ENCODE peak calls at places on chromosomes 3 and 15, in five cellular contexts. One of them, this sample, is unnamed.

GRCh38 chr15:41544650-41545015 is 576 bp upstream of the RPAP1 start:
- DNase-seq in hypothalamus: no peak
- DNase-seq in HS-27A: no peak
- DNase-seq in fibroblast of villous mesenchyme: peak; percentile 71
- DNase-seq in activated CD4-positive, alpha-beta T cell treated with anti-CD3 and anti-CD28 coated beads, Interleukin-2, amount 50 U/mL, for 24 hours: no peak
- DNase-seq in this sample: no peak

GRCh38 chr15:41337631-41338522 is 5.2 kb downstream of the NUSAP1 start:
- DNase-seq in hypothalamus: no peak
- DNase-seq in HS-27A: no peak
- DNase-seq in fibroblast of villous mesenchyme: peak; percentile 3
- DNase-seq in activated CD4-positive, alpha-beta T cell treated with anti-CD3 and anti-CD28 coated beads, Interleukin-2, amount 50 U/mL, for 24 hours: no peak
- DNase-seq in this sample: no peak

GRCh38 chr3:161560006-161560637 is 63.5 kb downstream of the OTOL1 start:
- DNase-seq in hypothalamus: peak; percentile 66
- DNase-seq in HS-27A: peak; percentile 34
- DNase-seq in fibroblast of villous mesenchyme: peak; percentile 49
- DNase-seq in activated CD4-positive, alpha-beta T cell treated with anti-CD3 and anti-CD28 coated beads, Interleukin-2, amount 50 U/mL, for 24 hours: no peak
- DNase-seq in this sample: peak; percentile 59

GRCh38 chr3:171835116-171835515 is 8.0 kb upstream of the TMEM212 start:
- DNase-seq in hypothalamus: no peak
- DNase-seq in HS-27A: no peak
- DNase-seq in fibroblast of villous mesenchyme: no peak
- DNase-seq in activated CD4-positive, alpha-beta T cell treated with anti-CD3 and anti-CD28 coated beads, Interleukin-2, amount 50 U/mL, for 24 hours: no peak
- DNase-seq in this sample: no peak

GRCh38 chr15:55289573-55290360 is at the start of gene RAB27A:
- DNase-seq in hypothalamus: no peak
- DNase-seq in HS-27A: peak; percentile 23
- DNase-seq in fibroblast of villous mesenchyme: peak; percentile 83
- DNase-seq in activated CD4-positive, alpha-beta T cell treated with anti-CD3 and anti-CD28 coated beads, Interleukin-2, amount 50 U/mL, for 24 hours: peak; percentile 60
- DNase-seq in this sample: peak; percentile 62

GRCh38 chr3:144018776-144019175 is 47.2 kb downstream of the DIPK2A start:
- DNase-seq in hypothalamus: no peak
- DNase-seq in HS-27A: peak; percentile 72
- DNase-seq in fibroblast of villous mesenchyme: peak; percentile 44
- DNase-seq in activated CD4-positive, alpha-beta T cell treated with anti-CD3 and anti-CD28 coated beads, Interleukin-2, amount 50 U/mL, for 24 hours: no peak
- DNase-seq in this sample: peak; percentile 72

GRCh38 chr3:52317601-52318000 is 1.5 kb downstream of the DNAH1 start:
- DNase-seq in hypothalamus: peak; percentile 19
- DNase-seq in HS-27A: no peak
- DNase-seq in fibroblast of villous mesenchyme: peak; percentile 32
- DNase-seq in activated CD4-positive, alpha-beta T cell treated with anti-CD3 and anti-CD28 coated beads, Interleukin-2, amount 50 U/mL, for 24 hours: peak; percentile 42
- DNase-seq in this sample: peak; percentile 24

GRCh38 chr3:98812851-98813374 is 49.8 kb downstream of the ST3GAL6 start:
- DNase-seq in hypothalamus: peak; percentile 17
- DNase-seq in HS-27A: no peak
- DNase-seq in fibroblast of villous mesenchyme: peak; percentile 60
- DNase-seq in activated CD4-positive, alpha-beta T cell treated with anti-CD3 and anti-CD28 coated beads, Interleukin-2, amount 50 U/mL, for 24 hours: no peak
- DNase-seq in this sample: peak; percentile 73

GRCh38 chr15:79292011-79292410 is 9.5 kb downstream of the ANKRD34C start:
- DNase-seq in hypothalamus: no peak
- DNase-seq in HS-27A: no peak
- DNase-seq in fibroblast of villous mesenchyme: no peak
- DNase-seq in activated CD4-positive, alpha-beta T cell treated with anti-CD3 and anti-CD28 coated beads, Interleukin-2, amount 50 U/mL, for 24 hours: no peak
- DNase-seq in this sample: no peak

GRCh38 chr3:23991236-23992050 is 46.4 kb downstream of the NR1D2 start:
- DNase-seq in hypothalamus: peak; percentile 91
- DNase-seq in HS-27A: no peak
- DNase-seq in fibroblast of villous mesenchyme: peak; percentile 83
- DNase-seq in activated CD4-positive, alpha-beta T cell treated with anti-CD3 and anti-CD28 coated beads, Interleukin-2, amount 50 U/mL, for 24 hours: no peak
- DNase-seq in this sample: peak; percentile 48

GRCh38 chr3:122513386-122514122 is 1.2 kb downstream of the KPNA1 start:
- DNase-seq in hypothalamus: no peak
- DNase-seq in HS-27A: no peak
- DNase-seq in fibroblast of villous mesenchyme: peak; percentile 47
- DNase-seq in activated CD4-positive, alpha-beta T cell treated with anti-CD3 and anti-CD28 coated beads, Interleukin-2, amount 50 U/mL, for 24 hours: no peak
- DNase-seq in this sample: peak; percentile 7

GRCh38 chr15:52730163-52730562 is 51.0 kb upstream of the ATOSA start:
- DNase-seq in hypothalamus: no peak
- DNase-seq in HS-27A: peak; percentile 27
- DNase-seq in fibroblast of villous mesenchyme: peak; percentile 33
- DNase-seq in activated CD4-positive, alpha-beta T cell treated with anti-CD3 and anti-CD28 coated beads, Interleukin-2, amount 50 U/mL, for 24 hours: no peak
- DNase-seq in this sample: peak; percentile 60

GRCh38 chr3:144502398-144502797 is 530.8 kb downstream of the DIPK2A start:
- DNase-seq in hypothalamus: no peak
- DNase-seq in HS-27A: no peak
- DNase-seq in fibroblast of villous mesenchyme: no peak
- DNase-seq in activated CD4-positive, alpha-beta T cell treated with anti-CD3 and anti-CD28 coated beads, Interleukin-2, amount 50 U/mL, for 24 hours: no peak
- DNase-seq in this sample: no peak

GRCh38 chr15:100929641-100930042 is 10.5 kb downstream of the LRRK1 start:
- DNase-seq in hypothalamus: no peak
- DNase-seq in HS-27A: no peak
- DNase-seq in fibroblast of villous mesenchyme: no peak
- DNase-seq in activated CD4-positive, alpha-beta T cell treated with anti-CD3 and anti-CD28 coated beads, Interleukin-2, amount 50 U/mL, for 24 hours: no peak
- DNase-seq in this sample: no peak

GRCh38 chr15:69979783-69980182 is 117.9 kb downstream of the TLE3 start:
- DNase-seq in hypothalamus: no peak
- DNase-seq in HS-27A: no peak
- DNase-seq in fibroblast of villous mesenchyme: no peak
- DNase-seq in activated CD4-positive, alpha-beta T cell treated with anti-CD3 and anti-CD28 coated beads, Interleukin-2, amount 50 U/mL, for 24 hours: no peak
- DNase-seq in this sample: no peak

GRCh38 chr3:13951184-13951583 is 71.3 kb upstream of the WNT7A start:
- DNase-seq in hypothalamus: no peak
- DNase-seq in HS-27A: no peak
- DNase-seq in fibroblast of villous mesenchyme: no peak
- DNase-seq in activated CD4-positive, alpha-beta T cell treated with anti-CD3 and anti-CD28 coated beads, Interleukin-2, amount 50 U/mL, for 24 hours: no peak
- DNase-seq in this sample: no peak

GRCh38 chr3:72487078-72487765 is 361.0 kb downstream of the SHQ1 start:
- DNase-seq in hypothalamus: no peak
- DNase-seq in HS-27A: peak; percentile 94
- DNase-seq in fibroblast of villous mesenchyme: peak; percentile 91
- DNase-seq in activated CD4-positive, alpha-beta T cell treated with anti-CD3 and anti-CD28 coated beads, Interleukin-2, amount 50 U/mL, for 24 hours: no peak
- DNase-seq in this sample: peak; percentile 82

GRCh38 chr3:117499189-117499870 is 789.8 kb downstream of the TUSC7 start:
- DNase-seq in hypothalamus: no peak
- DNase-seq in HS-27A: no peak
- DNase-seq in fibroblast of villous mesenchyme: peak; percentile 6
- DNase-seq in activated CD4-positive, alpha-beta T cell treated with anti-CD3 and anti-CD28 coated beads, Interleukin-2, amount 50 U/mL, for 24 hours: no peak
- DNase-seq in this sample: no peak

GRCh38 chr3:9422712-9423424 is 25.5 kb downstream of the SETD5 start:
- DNase-seq in hypothalamus: peak; percentile 92
- DNase-seq in HS-27A: peak; percentile 82
- DNase-seq in fibroblast of villous mesenchyme: peak; percentile 98
- DNase-seq in activated CD4-positive, alpha-beta T cell treated with anti-CD3 and anti-CD28 coated beads, Interleukin-2, amount 50 U/mL, for 24 hours: no peak
- DNase-seq in this sample: peak; percentile 99

GRCh38 chr15:74653426-74654082 is 37.9 kb downstream of the CLK3 start:
- DNase-seq in hypothalamus: no peak
- DNase-seq in HS-27A: peak; percentile 83
- DNase-seq in fibroblast of villous mesenchyme: peak; percentile 84
- DNase-seq in activated CD4-positive, alpha-beta T cell treated with anti-CD3 and anti-CD28 coated beads, Interleukin-2, amount 50 U/mL, for 24 hours: no peak
- DNase-seq in this sample: peak; percentile 88

GRCh38 chr3:76083992-76084391 is 298.6 kb upstream of the ZNF717 start:
- DNase-seq in hypothalamus: no peak
- DNase-seq in HS-27A: no peak
- DNase-seq in fibroblast of villous mesenchyme: no peak
- DNase-seq in activated CD4-positive, alpha-beta T cell treated with anti-CD3 and anti-CD28 coated beads, Interleukin-2, amount 50 U/mL, for 24 hours: no peak
- DNase-seq in this sample: peak; percentile 5

GRCh38 chr3:110413807-110414748 is 657.5 kb upstream of the NECTIN3 start:
- DNase-seq in hypothalamus: no peak
- DNase-seq in HS-27A: peak; percentile 83
- DNase-seq in fibroblast of villous mesenchyme: peak; percentile 73
- DNase-seq in activated CD4-positive, alpha-beta T cell treated with anti-CD3 and anti-CD28 coated beads, Interleukin-2, amount 50 U/mL, for 24 hours: no peak
- DNase-seq in this sample: peak; percentile 92

GRCh38 chr3:61855211-61855610 is 293.8 kb downstream of the PTPRG start:
- DNase-seq in hypothalamus: no peak
- DNase-seq in HS-27A: no peak
- DNase-seq in fibroblast of villous mesenchyme: no peak
- DNase-seq in activated CD4-positive, alpha-beta T cell treated with anti-CD3 and anti-CD28 coated beads, Interleukin-2, amount 50 U/mL, for 24 hours: no peak
- DNase-seq in this sample: peak; percentile 35

GRCh38 chr3:33355611-33356010 is 78.4 kb downstream of the FBXL2 start:
- DNase-seq in hypothalamus: no peak
- DNase-seq in HS-27A: no peak
- DNase-seq in fibroblast of villous mesenchyme: peak; percentile 30
- DNase-seq in activated CD4-positive, alpha-beta T cell treated with anti-CD3 and anti-CD28 coated beads, Interleukin-2, amount 50 U/mL, for 24 hours: no peak
- DNase-seq in this sample: peak; percentile 65

GRCh38 chr3:196537319-196537984 is 22.3 kb upstream of the SMCO1 start:
- DNase-seq in hypothalamus: no peak
- DNase-seq in HS-27A: no peak
- DNase-seq in fibroblast of villous mesenchyme: no peak
- DNase-seq in activated CD4-positive, alpha-beta T cell treated with anti-CD3 and anti-CD28 coated beads, Interleukin-2, amount 50 U/mL, for 24 hours: peak; percentile 33
- DNase-seq in this sample: no peak

GRCh38 chr3:133478624-133479023 is 78.8 kb downstream of the BFSP2 start:
- DNase-seq in hypothalamus: no peak
- DNase-seq in HS-27A: no peak
- DNase-seq in fibroblast of villous mesenchyme: no peak
- DNase-seq in activated CD4-positive, alpha-beta T cell treated with anti-CD3 and anti-CD28 coated beads, Interleukin-2, amount 50 U/mL, for 24 hours: no peak
- DNase-seq in this sample: no peak

GRCh38 chr15:72203507-72203837 is 5.9 kb upstream of the GRAMD2A start:
- DNase-seq in hypothalamus: peak; percentile 86
- DNase-seq in HS-27A: no peak
- DNase-seq in fibroblast of villous mesenchyme: peak; percentile 58
- DNase-seq in activated CD4-positive, alpha-beta T cell treated with anti-CD3 and anti-CD28 coated beads, Interleukin-2, amount 50 U/mL, for 24 hours: no peak
- DNase-seq in this sample: peak; percentile 88

GRCh38 chr3:82087958-82088357 is 326.5 kb upstream of the GBE1 start:
- DNase-seq in hypothalamus: no peak
- DNase-seq in HS-27A: peak; percentile 79
- DNase-seq in fibroblast of villous mesenchyme: peak; percentile 66
- DNase-seq in activated CD4-positive, alpha-beta T cell treated with anti-CD3 and anti-CD28 coated beads, Interleukin-2, amount 50 U/mL, for 24 hours: no peak
- DNase-seq in this sample: peak; percentile 81

GRCh38 chr3:145807990-145808389 is 353.0 kb downstream of the PLOD2 start:
- DNase-seq in hypothalamus: peak; percentile 10
- DNase-seq in HS-27A: peak; percentile 23
- DNase-seq in fibroblast of villous mesenchyme: peak; percentile 18
- DNase-seq in activated CD4-positive, alpha-beta T cell treated with anti-CD3 and anti-CD28 coated beads, Interleukin-2, amount 50 U/mL, for 24 hours: no peak
- DNase-seq in this sample: peak; percentile 73

GRCh38 chr3:132034486-132035464 is at the start of gene CPNE4:
- DNase-seq in hypothalamus: peak; percentile 81
- DNase-seq in HS-27A: peak; percentile 23
- DNase-seq in fibroblast of villous mesenchyme: peak; percentile 61
- DNase-seq in activated CD4-positive, alpha-beta T cell treated with anti-CD3 and anti-CD28 coated beads, Interleukin-2, amount 50 U/mL, for 24 hours: peak; percentile 24
- DNase-seq in this sample: peak; percentile 74

GRCh38 chr15:76514292-76514691 is 177.7 kb downstream of the ISL2 start:
- DNase-seq in hypothalamus: no peak
- DNase-seq in HS-27A: no peak
- DNase-seq in fibroblast of villous mesenchyme: no peak
- DNase-seq in activated CD4-positive, alpha-beta T cell treated with anti-CD3 and anti-CD28 coated beads, Interleukin-2, amount 50 U/mL, for 24 hours: no peak
- DNase-seq in this sample: no peak

GRCh38 chr3:154022603-154023002 is 98.6 kb upstream of the ARHGEF26 start:
- DNase-seq in hypothalamus: no peak
- DNase-seq in HS-27A: no peak
- DNase-seq in fibroblast of villous mesenchyme: no peak
- DNase-seq in activated CD4-positive, alpha-beta T cell treated with anti-CD3 and anti-CD28 coated beads, Interleukin-2, amount 50 U/mL, for 24 hours: no peak
- DNase-seq in this sample: peak; percentile 17

GRCh38 chr3:194485876-194486539 is 794 bp downstream of the ATP13A3 start:
- DNase-seq in hypothalamus: peak; percentile 55
- DNase-seq in HS-27A: no peak
- DNase-seq in fibroblast of villous mesenchyme: peak; percentile 55
- DNase-seq in activated CD4-positive, alpha-beta T cell treated with anti-CD3 and anti-CD28 coated beads, Interleukin-2, amount 50 U/mL, for 24 hours: peak; percentile 39
- DNase-seq in this sample: peak; percentile 58

GRCh38 chr3:184332370-184333090 is 4.9 kb upstream of the FAM131A start:
- DNase-seq in hypothalamus: no peak
- DNase-seq in HS-27A: peak; percentile 30
- DNase-seq in fibroblast of villous mesenchyme: peak; percentile 79
- DNase-seq in activated CD4-positive, alpha-beta T cell treated with anti-CD3 and anti-CD28 coated beads, Interleukin-2, amount 50 U/mL, for 24 hours: no peak
- DNase-seq in this sample: peak; percentile 94

GRCh38 chr15:69414702-69415161 is 583 bp downstream of the KIF23 start:
- DNase-seq in hypothalamus: no peak
- DNase-seq in HS-27A: peak; percentile 96
- DNase-seq in fibroblast of villous mesenchyme: peak; percentile 86
- DNase-seq in activated CD4-positive, alpha-beta T cell treated with anti-CD3 and anti-CD28 coated beads, Interleukin-2, amount 50 U/mL, for 24 hours: no peak
- DNase-seq in this sample: peak; percentile 95

GRCh38 chr3:46607603-46608028 is 4.7 kb upstream of the FAM240A start:
- DNase-seq in hypothalamus: no peak
- DNase-seq in HS-27A: no peak
- DNase-seq in fibroblast of villous mesenchyme: peak; percentile 5
- DNase-seq in activated CD4-positive, alpha-beta T cell treated with anti-CD3 and anti-CD28 coated beads, Interleukin-2, amount 50 U/mL, for 24 hours: no peak
- DNase-seq in this sample: no peak

GRCh38 chr3:53813229-53813628 is 33.0 kb downstream of the CHDH start:
- DNase-seq in hypothalamus: no peak
- DNase-seq in HS-27A: no peak
- DNase-seq in fibroblast of villous mesenchyme: no peak
- DNase-seq in activated CD4-positive, alpha-beta T cell treated with anti-CD3 and anti-CD28 coated beads, Interleukin-2, amount 50 U/mL, for 24 hours: no peak
- DNase-seq in this sample: no peak

GRCh38 chr3:73520931-73521461 is 103.7 kb downstream of the PDZRN3 start:
- DNase-seq in hypothalamus: peak; percentile 17
- DNase-seq in HS-27A: no peak
- DNase-seq in fibroblast of villous mesenchyme: no peak
- DNase-seq in activated CD4-positive, alpha-beta T cell treated with anti-CD3 and anti-CD28 coated beads, Interleukin-2, amount 50 U/mL, for 24 hours: no peak
- DNase-seq in this sample: no peak

GRCh38 chr3:188284455-188285212 is 130.7 kb downstream of the LPP start:
- DNase-seq in hypothalamus: no peak
- DNase-seq in HS-27A: no peak
- DNase-seq in fibroblast of villous mesenchyme: no peak
- DNase-seq in activated CD4-positive, alpha-beta T cell treated with anti-CD3 and anti-CD28 coated beads, Interleukin-2, amount 50 U/mL, for 24 hours: no peak
- DNase-seq in this sample: no peak